ENCODE peak calls at places on chromosomes 3 and 15, in four cellular contexts. H is H9, W is PC-9, R is uterus. M is an unnamed sample. For H3K4me1, the result is how much of the 10 kb centered on the place peaks cover.

GRCh38 chr15:55958349-55958748 is 35.1 kb downstream of the NEDD4 start:
- DNase-seq in H (no peak), W (no peak), R (no peak), M (no peak)

GRCh38 chr3:155960060-155960459 is 89.6 kb downstream of the GMPS start:
- DNase-seq in H (no peak), W (no peak), R (no peak), M (no peak)

GRCh38 chr3:160417311-160417710 is 17.9 kb downstream of the SMC4 start:
- DNase-seq in H (no peak), W (no peak), R (no peak), M (no peak)

GRCh38 chr15:50058231-50058630 is 60.8 kb downstream of the ATP8B4 start:
- DNase-seq in H (no peak), W (no peak), R (no peak), M (no peak)

GRCh38 chr3:194204793-194205065 is 68.8 kb downstream of the HES1 start:
- DNase-seq in H (no peak), W (peak), R (no peak), M (no peak)

GRCh38 chr15:68652141-68652540 is 73.3 kb downstream of the CORO2B start:
- DNase-seq in H (no peak), W (no peak), R (peak), M (no peak)

GRCh38 chr15:61069369-61070075 is 159.6 kb downstream of the RORA start:
- DNase-seq in H (no peak), W (no peak), R (no peak), M (no peak)

GRCh38 chr3:100954990-100955389 is 38.2 kb downstream of the ABI3BP start:
- DNase-seq in H (no peak), W (no peak), R (peak), M (peak)

GRCh38 chr15:29337156-29337959 is 67.7 kb upstream of the NSMCE3 start:
- DNase-seq in H (no peak), W (no peak), R (no peak), M (no peak)

GRCh38 chr15:90097475-90097874 is 4.8 kb downstream of the IDH2 start:
- DNase-seq in H (no peak), W (no peak), R (no peak), M (no peak)

GRCh38 chr3:32249184-32249782 is 10.8 kb downstream of the CMTM8 start:
- DNase-seq in H (no peak), W (peak), R (no peak), M (no peak)

GRCh38 chr3:15769256-15769915 is 28.4 kb downstream of the ANKRD28 start:
- DNase-seq in H (no peak), W (no peak), R (no peak), M (no peak)

GRCh38 chr15:34609102-34609501 is 25.7 kb upstream of the GOLGA8B start:
- DNase-seq in H (no peak), W (no peak), R (no peak), M (no peak)

GRCh38 chr3:100865442-100865841 is 127.8 kb downstream of the ABI3BP start:
- DNase-seq in H (no peak), W (peak), R (no peak), M (no peak)

GRCh38 chr15:28989239-28989830 is 103.6 kb downstream of the APBA2 start:
- DNase-seq in H (peak), W (no peak), R (no peak), M (no peak)

GRCh38 chr15:101492752-101493692 is 3.5 kb upstream of the PCSK6 start:
- DNase-seq in H (no peak), W (no peak), R (no peak), M (peak)

GRCh38 chr3:100702082-100703014 is 6.9 kb upstream of the TFG start:
- DNase-seq in H (no peak), W (no peak), R (no peak), M (no peak)

GRCh38 chr3:17227472-17227871 is 342.7 kb downstream of the PLCL2 start:
- DNase-seq in H (no peak), W (no peak), R (no peak), M (no peak)

GRCh38 chr3:79011821-79012529 is 755.8 kb downstream of the ROBO1 start:
- DNase-seq in H (no peak), W (no peak), R (no peak), M (no peak)

GRCh38 chr15:59372352-59373211 is at the start of gene MYO1E:
- DNase-seq in H (peak), W (peak), R (peak), M (peak)

GRCh38 chr3:188315563-188315962 is 161.6 kb downstream of the LPP start:
- DNase-seq in H (no peak), W (no peak), R (no peak), M (no peak)

GRCh38 chr3:126113733-126114132 is 29.8 kb upstream of the SLC41A3 start:
- DNase-seq in H (peak), W (no peak), R (peak), M (no peak)

GRCh38 chr3:24088782-24089181 is 143.7 kb downstream of the NR1D2 start:
- DNase-seq in H (no peak), W (no peak), R (no peak), M (no peak)

GRCh38 chr15:74311734-74312444 is 55.6 kb downstream of the CYP11A1 start:
- DNase-seq in H (peak), W (no peak), R (no peak), M (no peak)

GRCh38 chr3:14117468-14118399 is 6.9 kb downstream of the CHCHD4 start:
- DNase-seq in H (no peak), W (no peak), R (no peak), M (peak)

GRCh38 chr3:58025824-58026579 is 17.8 kb downstream of the FLNB start:
- DNase-seq in H (no peak), W (peak), R (no peak), M (no peak)

GRCh38 chr15:50181206-50181982 is 602 bp upstream of the SLC27A2 start:
- DNase-seq in H (peak), W (no peak), R (no peak), M (no peak)

GRCh38 chr3:59580499-59580898 is 530.7 kb upstream of the CFAP20DC start:
- DNase-seq in H (no peak), W (no peak), R (no peak), M (no peak)

GRCh38 chr3:113844622-113845222 is 6.1 kb downstream of the GRAMD1C start:
- DNase-seq in H (no peak), W (peak), R (no peak), M (no peak)

GRCh38 chr15:78671626-78672211 is 30.7 kb upstream of the CHRNB4 start:
- DNase-seq in H (peak), W (no peak), R (no peak), M (no peak)

GRCh38 chr3:191627064-191627463 is 166.1 kb downstream of the PYDC2 start:
- DNase-seq in H (no peak), W (no peak), R (no peak), M (no peak)

GRCh38 chr15:25236143-25236860 is 202.5 kb downstream of the UBE3A start:
- DNase-seq in H (no peak), W (no peak), R (no peak), M (no peak)

GRCh38 chr3:197023241-197023997 is 6.2 kb downstream of the MELTF start:
- DNase-seq in H (no peak), W (no peak), R (no peak), M (peak)

GRCh38 chr3:98343647-98344507 is 9.8 kb upstream of the OR5K4 start:
- DNase-seq in H (peak), W (peak), R (no peak), M (no peak)

GRCh38 chr3:13715167-13715954 is 164.5 kb downstream of the WNT7A start:
- DNase-seq in H (peak), W (no peak), R (peak), M (no peak)

GRCh38 chr3:172355836-172356235 is 92.4 kb downstream of the GHSR start:
- DNase-seq in H (no peak), W (peak), R (no peak), M (no peak)

GRCh38 chr3:148026009-148026588 is 616.9 kb downstream of the ZIC1 start:
- DNase-seq in H (no peak), W (no peak), R (no peak), M (no peak)

GRCh38 chr3:11846281-11847034 is at the start of gene TAMM41:
- DNase-seq in H (peak), W (peak), R (peak), M (peak)

GRCh38 chr3:11844891-11845290 is 1.8 kb downstream of the TAMM41 start:
- DNase-seq in H (no peak), W (no peak), R (no peak), M (no peak)

GRCh38 chr3:11845661-11846060 is 1.0 kb downstream of the TAMM41 start:
- DNase-seq in H (no peak), W (no peak), R (no peak), M (no peak)

GRCh38 chr3:11847607-11848006 is 922 bp upstream of the TAMM41 start:
- DNase-seq in H (no peak), W (no peak), R (no peak), M (no peak)

GRCh38 chr3:11847035-11847394 is 330 bp upstream of the TAMM41 start:
- DNase-seq in H (no peak), W (no peak), R (no peak), M (no peak)
- TF ChIP-seq CTCF in H (no peak), W (no peak), R (no peak), M (peak)

GRCh38 chr3:37937156-37937555 is 53.4 kb upstream of the VILL start:
- DNase-seq in H (no peak), W (no peak), R (no peak), M (no peak)
- H3K4me1 ChIP-seq in H (under half), W (under half), R (under half), M (half or more)

GRCh38 chr15:47965297-47965696 is 155.5 kb upstream of the SLC24A5 start:
- DNase-seq in H (peak), W (no peak), R (no peak), M (no peak)

GRCh38 chr15:47961401-47962090 is 159.2 kb upstream of the SLC24A5 start:
- DNase-seq in H (no peak), W (no peak), R (no peak), M (no peak)

GRCh38 chr15:47959617-47960398 is 161.0 kb upstream of the SLC24A5 start:
- DNase-seq in H (no peak), W (no peak), R (no peak), M (no peak)

GRCh38 chr15:47964229-47964628 is 156.6 kb upstream of the SLC24A5 start:
- DNase-seq in H (no peak), W (no peak), R (no peak), M (no peak)

GRCh38 chr15:47963265-47963664 is 157.5 kb upstream of the SLC24A5 start:
- DNase-seq in H (no peak), W (no peak), R (no peak), M (no peak)
- TF ChIP-seq CTCF in H (peak), W (no peak), R (no peak), M (no peak)

GRCh38 chr15:39312984-39313383 is 267.9 kb upstream of the THBS1 start:
- DNase-seq in H (no peak), W (no peak), R (no peak), M (no peak)
- H3K4me1 ChIP-seq in H (under half), W (under half), R (under half), M (under half)

DNA sequence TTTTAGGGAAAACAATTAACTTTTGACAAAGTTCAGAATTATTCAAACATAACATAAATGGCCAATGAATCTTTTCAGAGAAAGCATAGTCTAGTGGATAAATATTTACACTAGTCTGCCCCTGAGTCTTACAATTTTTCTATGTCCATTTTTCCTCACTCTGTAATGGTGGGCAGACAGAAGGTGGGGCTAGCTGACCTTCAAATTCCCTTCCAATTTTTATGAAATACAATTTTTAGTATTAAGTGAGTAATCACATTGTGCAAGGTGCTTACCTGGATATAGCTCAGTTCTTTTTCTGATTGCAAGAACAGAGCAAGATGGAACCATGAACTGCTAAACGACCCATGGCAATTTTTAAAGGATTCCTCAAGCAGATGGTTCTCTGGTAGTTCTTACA is 441.7 kb upstream of the NR2F2 start:
- DNase-seq in H (no peak), W (no peak), R (no peak), M (no peak)
- TF ChIP-seq CTCF in H (no peak), W (no peak), R (no peak), M (no peak)

DNA sequence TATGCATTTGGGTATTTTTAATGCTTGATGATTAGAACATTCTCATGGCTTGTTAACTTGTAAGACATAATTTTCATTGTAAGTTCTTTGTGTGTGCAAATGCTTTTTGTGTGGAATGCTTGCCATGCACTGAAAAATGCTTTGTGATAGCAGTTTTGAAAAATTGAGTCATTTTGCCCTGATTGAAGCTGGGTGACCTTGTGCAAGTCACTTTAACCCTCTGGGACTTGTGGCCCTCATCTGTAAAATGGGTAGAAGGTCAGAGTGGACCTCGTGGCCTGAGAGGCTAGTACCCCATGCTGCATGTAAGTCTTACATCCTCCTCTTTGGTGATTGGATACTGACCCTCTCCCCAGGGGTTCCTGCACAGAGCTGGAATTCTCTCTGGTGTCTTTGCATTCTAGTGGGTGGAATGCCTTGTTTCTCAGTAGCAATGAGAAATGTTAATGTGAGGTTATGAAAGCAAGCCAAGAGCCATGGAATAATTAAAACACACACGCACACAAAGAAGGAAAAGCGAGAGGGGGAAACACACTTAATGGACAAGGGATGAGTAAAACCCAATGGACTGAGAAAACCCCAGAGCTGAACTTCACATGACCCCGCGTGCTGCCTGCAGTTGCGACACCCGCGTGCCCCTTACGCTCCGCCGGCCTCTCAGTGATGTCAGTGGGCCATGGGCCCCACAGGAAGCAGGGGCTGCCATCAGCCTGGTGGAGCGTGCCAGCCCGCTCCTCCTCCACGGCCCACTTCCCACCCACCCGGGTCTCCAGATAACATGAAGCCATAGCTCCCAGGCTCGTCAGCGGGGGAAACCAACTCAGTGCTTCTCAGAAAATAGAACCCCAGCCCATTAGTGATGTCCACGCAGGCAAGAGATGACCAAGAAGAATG is 44.0 kb downstream of the SMAD3 start:
- DNase-seq in H (no peak), W (no peak), R (peak), M (peak)
- H3K4me1 ChIP-seq in H (under half), W (half or more), R (under half), M (half or more)

GRCh38 chr3:70308760-70309159 is 3.7 kb downstream of the MDFIC2 start:
- DNase-seq in H (peak), W (no peak), R (no peak), M (no peak)
- TF ChIP-seq CTCF in H (peak), W (no peak), R (no peak), M (no peak)

DNA sequence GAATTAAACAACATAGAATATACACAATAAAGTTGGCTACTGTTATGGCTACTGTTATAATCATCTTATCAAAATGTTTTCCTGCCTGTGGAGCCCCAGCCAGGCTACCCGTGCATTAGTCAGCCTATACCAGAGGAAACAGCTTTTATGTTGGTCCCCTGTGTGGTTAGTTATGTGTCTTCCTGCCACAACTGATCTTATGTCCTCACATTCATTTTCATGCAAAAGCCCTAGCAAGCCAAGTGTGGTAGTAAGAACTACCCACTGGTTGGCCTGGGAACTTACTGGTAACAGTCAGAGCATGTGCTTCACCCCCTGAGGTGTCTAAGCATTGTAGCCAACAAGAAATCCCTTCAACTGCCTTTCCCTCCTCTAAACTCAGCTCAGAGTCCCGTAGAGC is 21.8 kb downstream of the MGLL start:
- DNase-seq in H (no peak), W (no peak), R (no peak), M (no peak)
- H3K4me1 ChIP-seq in H (under half), W (under half), R (under half), M (under half)

DNA sequence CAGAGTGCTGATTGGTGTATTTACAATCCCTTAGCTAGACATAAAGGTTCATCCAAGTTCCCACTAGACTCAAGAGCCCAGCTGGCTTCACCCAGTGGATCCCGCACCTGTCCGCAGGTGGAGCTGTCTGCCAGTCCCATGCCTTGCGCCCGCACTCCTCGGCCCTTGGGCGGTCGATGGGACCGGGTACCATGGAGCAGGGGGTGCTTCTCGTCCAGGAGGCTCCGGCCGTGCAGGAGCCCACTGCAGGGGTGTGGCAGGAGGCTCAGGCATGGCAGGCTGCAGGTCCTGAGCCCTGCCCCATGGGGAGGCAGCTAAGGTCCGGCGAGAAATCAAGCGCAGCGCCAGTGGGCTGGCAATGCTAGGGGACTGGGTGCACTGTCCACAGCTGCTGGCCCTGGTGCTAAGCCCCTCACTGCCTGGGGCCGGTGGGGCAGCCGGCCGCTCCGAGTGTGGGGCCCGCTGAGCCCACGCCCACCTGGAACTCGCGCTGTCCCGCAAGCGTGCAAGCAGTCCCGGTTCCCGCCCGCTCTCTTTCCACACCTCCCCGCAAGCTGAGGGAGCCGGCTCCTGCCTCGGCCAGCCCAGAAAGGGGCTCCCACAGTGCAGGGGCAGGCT is 1206.3 kb downstream of the OTOL1 start:
- DNase-seq in H (no peak), W (no peak), R (no peak), M (no peak)
- TF ChIP-seq CTCF in H (no peak), W (no peak), R (no peak), M (no peak)

M was measured in right atrium auricular region.